ENCODE peak calls at places on chromosomes 1 and 21, in ten cellular contexts. K is tibial nerve; X is colonic mucosa; U is GM23248; S is sigmoid colon; N is left ventricle myocardium inferior; B is esophagus squamous epithelium; C is CD8-positive, alpha-beta memory T cell; O is right cardiac atrium; E is Peyer's patch. G is an unnamed sample. For H3K4me1, the result is how much of the 10 kb centered on the place peaks cover.

GRCh38 chr21:43861716-43862115 is 3.3 kb upstream of the AGPAT3 start:
- DNase-seq in K (no peak), X (no peak), U (no peak), S (peak), N (no peak), B (no peak), C (no peak), O (no peak), E (no peak), G (no peak)

GRCh38 chr1:54750596-54750995 is 13.7 kb downstream of the PARS2 start:
- DNase-seq in K (no peak), X (no peak), U (no peak), S (no peak), N (no peak), B (no peak), C (no peak), O (no peak), E (no peak), G (no peak)

GRCh38 chr1:96865731-96866684 is 144.4 kb downstream of the PTBP2 start:
- DNase-seq in K (peak), X (no peak), U (peak), S (no peak), N (no peak), B (no peak), C (no peak), O (no peak), E (no peak), G (no peak)

GRCh38 chr1:110056284-110056680 is 14.2 kb downstream of the ALX3 start:
- DNase-seq in K (no peak), X (no peak), U (peak), S (no peak), N (no peak), B (no peak), C (no peak), O (no peak), E (no peak), G (no peak)

GRCh38 chr1:56435434-56436337 is 143.7 kb downstream of the PLPP3 start:
- DNase-seq in K (no peak), X (no peak), U (no peak), S (no peak), N (no peak), B (no peak), C (no peak), O (no peak), E (no peak), G (no peak)

GRCh38 chr1:24909388-24909898 is 20.6 kb downstream of the RUNX3 start:
- DNase-seq in K (peak), X (peak), U (peak), S (no peak), N (peak), B (no peak), C (no peak), O (peak), E (peak), G (no peak)

GRCh38 chr1:24108334-24109165 is 3.4 kb downstream of the MYOM3 start:
- DNase-seq in K (no peak), X (peak), U (peak), S (no peak), N (no peak), B (no peak), C (no peak), O (peak), E (peak), G (no peak)

GRCh38 chr1:165742194-165742593 is 26.5 kb downstream of the TMCO1 start:
- DNase-seq in K (no peak), X (no peak), U (no peak), S (no peak), N (no peak), B (no peak), C (no peak), O (no peak), E (no peak), G (no peak)

GRCh38 chr1:154735801-154736163 is 127.8 kb upstream of the ADAR start:
- DNase-seq in K (no peak), X (no peak), U (no peak), S (no peak), N (no peak), B (no peak), C (no peak), O (no peak), E (no peak), G (no peak)

GRCh38 chr1:84687703-84688460 is 2.4 kb downstream of the SSX2IP start:
- DNase-seq in K (no peak), X (no peak), U (peak), S (no peak), N (no peak), B (no peak), C (no peak), O (no peak), E (no peak), G (no peak)

GRCh38 chr21:18493420-18493819 is 89.8 kb upstream of the TMPRSS15 start:
- DNase-seq in K (no peak), X (no peak), U (peak), S (no peak), N (no peak), B (no peak), C (no peak), O (no peak), E (no peak), G (no peak)

GRCh38 chr1:10824821-10825540 is 28.5 kb upstream of the CASZ1 start:
- DNase-seq in K (no peak), X (no peak), U (peak), S (no peak), N (no peak), B (no peak), C (no peak), O (no peak), E (no peak), G (no peak)

GRCh38 chr1:162026906-162027305 is 3.2 kb upstream of the OLFML2B start:
- DNase-seq in K (no peak), X (no peak), U (peak), S (no peak), N (no peak), B (no peak), C (no peak), O (no peak), E (no peak), G (no peak)

GRCh38 chr21:31030367-31031106 is 7.7 kb downstream of the KRTAP19-8 start:
- DNase-seq in K (no peak), X (no peak), U (no peak), S (no peak), N (no peak), B (no peak), C (no peak), O (no peak), E (no peak), G (no peak)

GRCh38 chr1:53091841-53092645 is 30.0 kb downstream of the PODN start:
- DNase-seq in K (no peak), X (no peak), U (peak), S (no peak), N (peak), B (no peak), C (no peak), O (peak), E (no peak), G (no peak)

GRCh38 chr1:39919545-39919944 is 17.8 kb upstream of the MYCL start:
- DNase-seq in K (no peak), X (peak), U (peak), S (no peak), N (no peak), B (no peak), C (peak), O (no peak), E (no peak), G (no peak)

GRCh38 chr1:40709100-40709801 is 17.7 kb downstream of the NFYC start:
- DNase-seq in K (peak), X (peak), U (peak), S (peak), N (peak), B (peak), C (peak), O (peak), E (peak), G (peak)

GRCh38 chr21:40902299-40902698 is 55.3 kb upstream of the DSCAM start:
- DNase-seq in K (no peak), X (no peak), U (no peak), S (no peak), N (no peak), B (no peak), C (no peak), O (no peak), E (no peak), G (no peak)

GRCh38 chr1:85465791-85466134 is 804 bp upstream of the DDAH1 start:
- DNase-seq in K (no peak), X (no peak), U (peak), S (no peak), N (no peak), B (no peak), C (no peak), O (no peak), E (no peak), G (peak)

GRCh38 chr1:119686661-119687060 is 25.1 kb upstream of the PHGDH start:
- DNase-seq in K (no peak), X (no peak), U (peak), S (no peak), N (no peak), B (no peak), C (no peak), O (no peak), E (no peak), G (no peak)

GRCh38 chr1:199029855-199030254 is 391.0 kb downstream of the PTPRC start:
- DNase-seq in K (no peak), X (no peak), U (peak), S (no peak), N (no peak), B (no peak), C (no peak), O (no peak), E (no peak), G (no peak)

GRCh38 chr1:7888248-7889010 is 35.6 kb upstream of the UTS2 start:
- DNase-seq in K (no peak), X (no peak), U (peak), S (no peak), N (no peak), B (no peak), C (no peak), O (no peak), E (no peak), G (no peak)

GRCh38 chr1:8681317-8681650 is 136.2 kb downstream of the RERE start:
- DNase-seq in K (no peak), X (no peak), U (no peak), S (no peak), N (no peak), B (no peak), C (no peak), O (no peak), E (no peak), G (no peak)

GRCh38 chr1:201299968-201300367 is 16.7 kb downstream of the PKP1 start:
- DNase-seq in K (no peak), X (peak), U (peak), S (no peak), N (peak), B (no peak), C (no peak), O (no peak), E (peak), G (no peak)

GRCh38 chr1:30615076-30615795 is 108.1 kb downstream of the MATN1 start:
- DNase-seq in K (no peak), X (no peak), U (no peak), S (no peak), N (no peak), B (no peak), C (no peak), O (no peak), E (no peak), G (no peak)

GRCh38 chr1:223394242-223394641 is 1.0 kb downstream of the CCDC185 start:
- DNase-seq in K (no peak), X (no peak), U (no peak), S (no peak), N (no peak), B (no peak), C (no peak), O (no peak), E (no peak), G (peak)

GRCh38 chr1:218476385-218476784 is 131.2 kb downstream of the TGFB2 start:
- DNase-seq in K (no peak), X (no peak), U (peak), S (no peak), N (no peak), B (no peak), C (no peak), O (no peak), E (no peak), G (no peak)

GRCh38 chr1:209220048-209220524 is 363.4 kb upstream of the CAMK1G start:
- DNase-seq in K (no peak), X (no peak), U (no peak), S (no peak), N (no peak), B (no peak), C (no peak), O (peak), E (no peak), G (no peak)

GRCh38 chr1:209215826-209216225 is 367.7 kb upstream of the CAMK1G start:
- DNase-seq in K (no peak), X (no peak), U (no peak), S (no peak), N (no peak), B (no peak), C (no peak), O (no peak), E (no peak), G (no peak)

GRCh38 chr1:209218986-209219385 is 364.5 kb upstream of the CAMK1G start:
- DNase-seq in K (no peak), X (no peak), U (no peak), S (no peak), N (no peak), B (no peak), C (no peak), O (no peak), E (no peak), G (no peak)

GRCh38 chr1:209213989-209214388 is 369.5 kb upstream of the CAMK1G start:
- DNase-seq in K (no peak), X (no peak), U (no peak), S (no peak), N (no peak), B (no peak), C (no peak), O (no peak), E (no peak), G (no peak)

GRCh38 chr1:209218113-209218512 is 365.4 kb upstream of the CAMK1G start:
- DNase-seq in K (no peak), X (no peak), U (no peak), S (no peak), N (no peak), B (no peak), C (no peak), O (no peak), E (no peak), G (no peak)
- H3K4me3 ChIP-seq in K (no peak), X (no peak), U (no peak), S (no peak), N (no peak), B (no peak), C (no peak), O (no peak), E (no peak), G (no peak)

DNA sequence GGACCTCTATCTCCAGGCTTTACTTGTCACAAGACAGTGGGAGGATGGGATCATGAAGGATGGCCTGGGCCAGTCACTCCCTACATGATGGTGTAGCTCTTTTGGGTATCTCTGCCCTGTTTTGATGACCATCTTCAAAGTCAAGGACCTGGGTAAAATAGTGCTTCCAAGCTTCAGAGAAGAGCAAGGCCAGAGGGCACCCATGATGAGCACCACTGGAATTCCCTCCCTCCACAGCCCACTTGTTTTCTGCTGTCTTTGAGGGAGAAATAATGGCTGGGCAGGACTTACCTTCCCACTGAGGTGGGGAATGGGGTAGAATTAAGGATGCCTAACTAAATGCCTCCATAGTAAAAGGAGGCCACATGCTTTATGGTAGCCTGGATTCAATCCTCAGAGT is 165.7 kb downstream of the DHRS3 start:
- DNase-seq in K (no peak), X (no peak), U (no peak), S (no peak), N (no peak), B (no peak), C (no peak), O (no peak), E (no peak), G (no peak)
- H3K4me1 ChIP-seq in K (half or more), X (under half), U (half or more), S (under half), N (half or more), B (half or more), C (half or more), O (under half), E (under half), G (half or more)

DNA sequence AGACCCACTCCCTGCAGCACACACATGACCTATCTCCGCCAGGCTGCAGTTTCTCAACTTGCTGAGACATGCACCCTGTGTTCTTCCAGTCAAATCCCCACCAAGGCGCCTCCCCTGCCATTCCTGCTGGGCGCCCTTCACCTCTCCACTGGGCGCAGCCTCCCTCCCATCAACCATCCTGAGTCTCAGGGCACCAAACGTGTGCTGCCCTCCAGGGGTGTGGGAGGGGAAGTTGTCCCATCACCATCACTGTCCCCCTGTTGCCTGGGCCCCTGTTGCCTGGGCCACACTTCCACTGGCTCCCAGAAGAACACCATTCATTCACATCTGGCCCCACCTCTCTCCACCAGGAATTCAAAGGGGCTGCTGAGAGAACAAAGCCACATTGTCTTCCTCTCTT is 44.9 kb upstream of the EFHD2 start:
- DNase-seq in K (no peak), X (no peak), U (no peak), S (no peak), N (no peak), B (no peak), C (no peak), O (no peak), E (no peak), G (no peak)
- H3K4me3 ChIP-seq in K (no peak), X (no peak), U (no peak), S (no peak), N (no peak), B (no peak), C (no peak), O (no peak), E (no peak), G (no peak)

GRCh38 chr1:225670356-225670755 is 17.4 kb upstream of the ENAH start:
- DNase-seq in K (no peak), X (no peak), U (no peak), S (no peak), N (no peak), B (no peak), C (no peak), O (no peak), E (no peak), G (no peak)
- H3K4me1 ChIP-seq in K (under half), X (under half), U (under half), S (under half), N (under half), B (under half), C (under half), O (under half), E (under half), G (under half)

GRCh38 chr1:226730826-226731225 is 8.3 kb downstream of the ITPKB start:
- DNase-seq in K (no peak), X (no peak), U (no peak), S (no peak), N (no peak), B (no peak), C (no peak), O (no peak), E (no peak), G (no peak)

GRCh38 chr1:226732856-226733291 is 6.2 kb downstream of the ITPKB start:
- DNase-seq in K (no peak), X (no peak), U (no peak), S (no peak), N (no peak), B (no peak), C (no peak), O (no peak), E (no peak), G (no peak)

GRCh38 chr1:226730064-226730463 is 9.0 kb downstream of the ITPKB start:
- DNase-seq in K (no peak), X (no peak), U (no peak), S (peak), N (no peak), B (no peak), C (no peak), O (no peak), E (no peak), G (no peak)

GRCh38 chr1:226733309-226733708 is 5.8 kb downstream of the ITPKB start:
- DNase-seq in K (no peak), X (no peak), U (no peak), S (no peak), N (no peak), B (no peak), C (peak), O (no peak), E (no peak), G (no peak)

DNA sequence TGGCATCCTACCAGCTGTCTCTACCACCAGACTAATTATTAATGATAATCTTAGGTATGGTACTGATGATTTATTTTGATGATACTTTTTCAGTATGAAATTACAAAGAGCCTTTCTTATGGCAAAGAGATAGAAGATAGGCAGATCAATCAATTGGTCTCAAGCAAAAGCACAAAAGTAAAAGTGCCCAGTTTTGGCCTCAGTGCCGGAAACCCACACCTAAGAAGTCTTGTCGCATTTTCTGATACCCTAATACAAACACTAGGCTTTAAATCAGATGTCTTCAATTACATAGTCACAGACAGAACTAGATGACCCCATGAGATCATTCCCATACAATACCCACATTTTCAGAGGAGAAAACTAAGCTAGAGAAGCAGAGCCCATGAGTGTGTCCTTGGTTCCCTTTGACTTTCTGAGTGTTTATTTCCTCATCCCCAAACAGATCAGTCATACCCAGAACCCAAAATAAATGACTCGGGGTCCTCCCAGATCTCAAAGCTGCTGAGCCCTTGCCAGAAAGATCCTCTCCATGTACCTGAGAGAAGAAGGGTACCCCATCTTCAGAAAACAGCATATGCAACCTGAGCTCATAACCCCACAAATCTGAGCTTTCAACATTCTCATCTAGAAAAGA is 7.7 kb downstream of the ITPKB start:
- DNase-seq in K (no peak), X (no peak), U (no peak), S (no peak), N (no peak), B (no peak), C (no peak), O (no peak), E (no peak), G (no peak)
- H3K4me3 ChIP-seq in K (no peak), X (no peak), U (no peak), S (peak), N (peak), B (no peak), C (peak), O (peak), E (no peak), G (peak)

DNA sequence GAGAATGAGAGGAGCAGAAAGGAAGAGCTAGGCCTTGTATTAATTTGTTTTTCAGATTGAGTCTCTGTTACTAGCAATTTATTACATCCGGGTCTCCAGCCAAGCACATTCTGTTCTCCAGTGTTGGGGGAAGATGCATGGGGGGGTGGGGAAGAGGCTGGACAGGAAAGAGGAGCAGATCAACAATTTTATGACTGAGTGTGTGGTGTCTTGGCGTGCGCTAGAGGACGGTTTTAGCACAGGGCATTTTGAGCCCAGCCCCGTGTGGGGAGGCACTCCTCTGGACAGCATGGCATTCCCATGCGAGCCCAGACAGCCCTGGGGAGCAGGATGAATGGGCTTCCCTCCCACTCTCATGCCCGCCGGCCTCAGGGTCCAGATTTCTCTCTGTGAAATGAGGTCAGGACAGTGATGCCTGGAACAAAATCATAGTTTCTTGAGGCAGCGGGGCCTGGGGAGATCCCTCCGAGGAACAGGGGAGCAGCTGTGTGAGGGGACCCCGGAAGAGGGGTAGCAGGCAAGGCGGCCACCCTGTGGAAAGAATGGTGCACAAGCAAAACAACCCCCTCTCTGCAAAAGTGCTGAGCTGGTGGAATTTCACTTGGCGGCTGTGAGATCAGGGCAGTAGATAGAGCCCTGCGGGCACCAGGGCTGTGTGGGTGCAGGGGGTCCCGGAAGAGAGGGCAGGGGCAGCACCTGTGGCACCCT is 16.3 kb downstream of the SOX13 start:
- DNase-seq in K (peak), X (peak), U (peak), S (peak), N (no peak), B (no peak), C (no peak), O (peak), E (no peak), G (no peak)
- H3K4me1 ChIP-seq in K (half or more), X (under half), U (under half), S (under half), N (half or more), B (under half), C (under half), O (under half), E (half or more), G (half or more)